ENCODE peak calls at places on chromosome 3, in seven cellular contexts. Q is NCI-H1694 treated with DMSO at 0.1 percent for 48 hours, E is GM12878, H is fibroblast of lung, C is activated T-cell treated with anti-CD3 and anti-CD28 coated beads for 24 hours, T is NCI-H1092, N is GM04504. D is an unnamed sample.

GRCh38 chr3:197494366-197495058 is 61.3 kb downstream of the BDH1 start:
- DNase-seq in Q (no peak), E (no peak), H (no peak), C (no peak), T (no peak), N (no peak), D (no peak)

GRCh38 chr3:49456417-49456816 is 13.7 kb upstream of the DAG1 start:
- DNase-seq in Q (no peak), E (no peak), H (no peak), C (no peak), T (no peak), N (no peak), D (no peak)

GRCh38 chr3:129575987-129576364 is 30.5 kb downstream of the PLXND1 start:
- DNase-seq in Q (no peak), E (no peak), H (no peak), C (no peak), T (no peak), N (no peak), D (no peak)

GRCh38 chr3:17162116-17162515 is 277.4 kb downstream of the PLCL2 start:
- DNase-seq in Q (no peak), E (no peak), H (no peak), C (no peak), T (no peak), N (no peak), D (no peak)

GRCh38 chr3:62378329-62378789 is 5.0 kb upstream of the FEZF2 start:
- DNase-seq in Q (no peak), E (no peak), H (no peak), C (no peak), T (no peak), N (no peak), D (no peak)

GRCh38 chr3:29552036-29552435 is 271.2 kb downstream of the RBMS3 start:
- DNase-seq in Q (no peak), E (no peak), H (no peak), C (no peak), T (no peak), N (no peak), D (no peak)

GRCh38 chr3:187305881-187306280 is 14.3 kb upstream of the MASP1 start:
- DNase-seq in Q (no peak), E (no peak), H (no peak), C (no peak), T (no peak), N (no peak), D (no peak)

GRCh38 chr3:97938444-97938843 is 33.8 kb downstream of the RIOX2 start:
- DNase-seq in Q (no peak), E (no peak), H (no peak), C (no peak), T (no peak), N (no peak), D (no peak)

GRCh38 chr3:23738946-23739345 is 66.8 kb upstream of the UBE2E1 start:
- DNase-seq in Q (no peak), E (no peak), H (no peak), C (no peak), T (no peak), N (no peak), D (no peak)

GRCh38 chr3:18442743-18443669 is 17.9 kb upstream of the SATB1 start:
- DNase-seq in Q (no peak), E (no peak), H (no peak), C (no peak), T (no peak), N (no peak), D (no peak)

GRCh38 chr3:171565671-171566070 is 105.5 kb upstream of the TNIK start:
- DNase-seq in Q (peak), E (no peak), H (peak), C (no peak), T (no peak), N (peak), D (no peak)

GRCh38 chr3:14780927-14781507 is 37.7 kb upstream of the FGD5 start:
- DNase-seq in Q (no peak), E (peak), H (peak), C (no peak), T (peak), N (peak), D (no peak)

GRCh38 chr3:40104441-40104840 is 205.1 kb upstream of the EIF1B start:
- DNase-seq in Q (no peak), E (no peak), H (no peak), C (no peak), T (no peak), N (no peak), D (no peak)

GRCh38 chr3:33035596-33035995 is 61.4 kb downstream of the GLB1 start:
- DNase-seq in Q (no peak), E (no peak), H (peak), C (no peak), T (no peak), N (no peak), D (no peak)

D was measured in NCI-H1048.